ENCODE peak calls at places on chromosomes 6 and 20, in four cellular contexts. One of them, this sample, is unnamed. For H3K4me1, the result is how much of the 10 kb centered on the place peaks cover.

GRCh38 chr6:166387642-166388325 is 5.0 kb upstream of the MPC1 start:
- DNase-seq in A549: no peak
- DNase-seq in heart right ventricle: no peak
- DNase-seq in CD4-positive, alpha-beta memory T cell: no peak
- DNase-seq in this sample: no peak

GRCh38 chr6:111552241-111552744 is 53.4 kb downstream of the TRAF3IP2 start:
- DNase-seq in A549: no peak
- DNase-seq in heart right ventricle: peak
- DNase-seq in CD4-positive, alpha-beta memory T cell: no peak
- DNase-seq in this sample: no peak

GRCh38 chr6:56860466-56860865 is 94.4 kb upstream of the BEND6 start:
- DNase-seq in CD4-positive, alpha-beta memory T cell: no peak
- DNase-seq in A549: no peak
- DNase-seq in heart right ventricle: no peak
- DNase-seq in this sample: no peak

GRCh38 chr6:73481969-73482368 is 20.4 kb downstream of the MTO1 start:
- DNase-seq in heart right ventricle: no peak
- DNase-seq in A549: no peak
- DNase-seq in CD4-positive, alpha-beta memory T cell: no peak
- DNase-seq in this sample: no peak

GRCh38 chr20:52645822-52646221 is 326.3 kb upstream of the TSHZ2 start:
- DNase-seq in CD4-positive, alpha-beta memory T cell: no peak
- DNase-seq in heart right ventricle: no peak
- DNase-seq in A549: no peak
- DNase-seq in this sample: no peak

GRCh38 chr6:110338820-110339470 is 19.2 kb downstream of the METTL24 start:
- DNase-seq in heart right ventricle: no peak
- DNase-seq in A549: no peak
- DNase-seq in CD4-positive, alpha-beta memory T cell: no peak
- DNase-seq in this sample: no peak

GRCh38 chr6:169998457-169998856 is 247.0 kb downstream of the ERMARD start:
- DNase-seq in A549: no peak
- DNase-seq in heart right ventricle: no peak
- DNase-seq in CD4-positive, alpha-beta memory T cell: no peak
- DNase-seq in this sample: no peak

GRCh38 chr6:92716638-92717037 is 702.7 kb downstream of the EPHA7 start:
- DNase-seq in A549: no peak
- DNase-seq in heart right ventricle: no peak
- DNase-seq in CD4-positive, alpha-beta memory T cell: no peak
- DNase-seq in this sample: no peak

GRCh38 chr20:48846516-48847492 is 19.0 kb upstream of the PREX1 start:
- DNase-seq in A549: no peak
- DNase-seq in CD4-positive, alpha-beta memory T cell: no peak
- DNase-seq in heart right ventricle: no peak
- DNase-seq in this sample: peak

GRCh38 chr6:167826230-167827061 is at the start of gene AFDN:
- DNase-seq in heart right ventricle: peak
- DNase-seq in CD4-positive, alpha-beta memory T cell: peak
- DNase-seq in A549: peak
- DNase-seq in this sample: peak

GRCh38 chr6:152334555-152334954 is 302.6 kb downstream of the SYNE1 start:
- DNase-seq in CD4-positive, alpha-beta memory T cell: no peak
- DNase-seq in A549: no peak
- DNase-seq in heart right ventricle: no peak
- DNase-seq in this sample: no peak

GRCh38 chr6:30726506-30727413 is 6.6 kb downstream of the TUBB start:
- DNase-seq in heart right ventricle: no peak
- DNase-seq in A549: no peak
- DNase-seq in CD4-positive, alpha-beta memory T cell: no peak
- DNase-seq in this sample: no peak

GRCh38 chr6:89411269-89412070 is 603 bp downstream of the RRAGD start:
- DNase-seq in CD4-positive, alpha-beta memory T cell: no peak
- DNase-seq in heart right ventricle: peak
- DNase-seq in A549: no peak
- DNase-seq in this sample: peak

GRCh38 chr6:70884074-70884983 is 72.5 kb downstream of the B3GAT2 start:
- DNase-seq in heart right ventricle: peak
- DNase-seq in CD4-positive, alpha-beta memory T cell: peak
- DNase-seq in A549: peak
- DNase-seq in this sample: peak

GRCh38 chr6:116522896-116523295 is 11.5 kb downstream of the CALHM5 start:
- DNase-seq in heart right ventricle: no peak
- DNase-seq in CD4-positive, alpha-beta memory T cell: no peak
- DNase-seq in A549: no peak
- DNase-seq in this sample: no peak

GRCh38 chr6:40950986-40951730 is 87.9 kb downstream of the UNC5CL start:
- DNase-seq in CD4-positive, alpha-beta memory T cell: no peak
- DNase-seq in heart right ventricle: no peak
- DNase-seq in A549: no peak
- DNase-seq in this sample: no peak

GRCh38 chr20:35238170-35238569 is 11.7 kb downstream of the MMP24 start:
- DNase-seq in heart right ventricle: no peak
- DNase-seq in CD4-positive, alpha-beta memory T cell: no peak
- DNase-seq in A549: no peak
- DNase-seq in this sample: no peak

GRCh38 chr20:14093652-14094051 is 98.3 kb downstream of the MACROD2 start:
- DNase-seq in A549: no peak
- DNase-seq in heart right ventricle: no peak
- DNase-seq in CD4-positive, alpha-beta memory T cell: no peak
- DNase-seq in this sample: no peak

GRCh38 chr6:83853968-83854501 is 875 bp downstream of the RIPPLY2 start:
- DNase-seq in CD4-positive, alpha-beta memory T cell: no peak
- DNase-seq in heart right ventricle: no peak
- DNase-seq in A549: no peak
- DNase-seq in this sample: no peak

GRCh38 chr20:38842558-38842981 is 37.1 kb downstream of the PPP1R16B start:
- DNase-seq in heart right ventricle: no peak
- DNase-seq in A549: no peak
- DNase-seq in CD4-positive, alpha-beta memory T cell: peak
- DNase-seq in this sample: peak

GRCh38 chr6:123529058-123529457 is 107.7 kb downstream of the TRDN start:
- DNase-seq in heart right ventricle: no peak
- DNase-seq in CD4-positive, alpha-beta memory T cell: no peak
- DNase-seq in A549: no peak
- DNase-seq in this sample: no peak

GRCh38 chr6:127300411-127300810 is 33.7 kb downstream of the RNF146 start:
- DNase-seq in A549: no peak
- DNase-seq in heart right ventricle: no peak
- DNase-seq in CD4-positive, alpha-beta memory T cell: no peak
- DNase-seq in this sample: no peak

GRCh38 chr6:48765352-48765961 is 654.5 kb upstream of the PTCHD4 start:
- DNase-seq in CD4-positive, alpha-beta memory T cell: no peak
- DNase-seq in A549: no peak
- DNase-seq in heart right ventricle: no peak
- DNase-seq in this sample: peak

GRCh38 chr20:53874104-53874503 is 196.3 kb downstream of the BCAS1 start:
- DNase-seq in A549: no peak
- DNase-seq in CD4-positive, alpha-beta memory T cell: no peak
- DNase-seq in heart right ventricle: no peak
- DNase-seq in this sample: no peak

GRCh38 chr6:15473174-15473573 is 189.7 kb downstream of the DTNBP1 start:
- DNase-seq in CD4-positive, alpha-beta memory T cell: no peak
- DNase-seq in heart right ventricle: no peak
- DNase-seq in A549: no peak
- DNase-seq in this sample: no peak

GRCh38 chr20:46058656-46059281 is 29.8 kb downstream of the SLC12A5 start:
- DNase-seq in CD4-positive, alpha-beta memory T cell: no peak
- DNase-seq in heart right ventricle: no peak
- DNase-seq in A549: no peak
- DNase-seq in this sample: no peak

GRCh38 chr20:49344975-49345374 is 67.1 kb upstream of the ZNFX1 start:
- DNase-seq in CD4-positive, alpha-beta memory T cell: no peak
- DNase-seq in heart right ventricle: peak
- DNase-seq in A549: peak
- DNase-seq in this sample: no peak

GRCh38 chr6:89173634-89174033 is 27.8 kb downstream of the PM20D2 start:
- DNase-seq in CD4-positive, alpha-beta memory T cell: no peak
- DNase-seq in A549: no peak
- DNase-seq in heart right ventricle: no peak
- DNase-seq in this sample: no peak

GRCh38 chr6:170130201-170130621 is 160.7 kb downstream of the DLL1 start:
- DNase-seq in A549: no peak
- DNase-seq in CD4-positive, alpha-beta memory T cell: no peak
- DNase-seq in heart right ventricle: peak
- DNase-seq in this sample: no peak

GRCh38 chr6:144284753-144285547 is at the start of gene UTRN:
- DNase-seq in CD4-positive, alpha-beta memory T cell: peak
- DNase-seq in A549: peak
- DNase-seq in heart right ventricle: peak
- DNase-seq in this sample: peak

GRCh38 chr20:4154958-4155411 is 139.6 kb upstream of the RNF24 start:
- DNase-seq in A549: peak
- DNase-seq in CD4-positive, alpha-beta memory T cell: no peak
- DNase-seq in heart right ventricle: no peak
- DNase-seq in this sample: no peak

GRCh38 chr6:83511901-83512681 is at the start of gene PRSS35:
- DNase-seq in A549: peak
- DNase-seq in heart right ventricle: peak
- DNase-seq in CD4-positive, alpha-beta memory T cell: no peak
- DNase-seq in this sample: no peak

GRCh38 chr6:87333033-87333432 is 4.0 kb upstream of the GJB7 start:
- DNase-seq in A549: no peak
- DNase-seq in CD4-positive, alpha-beta memory T cell: no peak
- DNase-seq in heart right ventricle: no peak
- DNase-seq in this sample: no peak

GRCh38 chr20:50814438-50815161 is 19.7 kb downstream of the BCAS4 start:
- DNase-seq in A549: no peak
- DNase-seq in heart right ventricle: no peak
- DNase-seq in CD4-positive, alpha-beta memory T cell: no peak
- DNase-seq in this sample: no peak

GRCh38 chr20:50813801-50814200 is 18.9 kb downstream of the BCAS4 start:
- DNase-seq in CD4-positive, alpha-beta memory T cell: no peak
- DNase-seq in heart right ventricle: no peak
- DNase-seq in A549: no peak
- DNase-seq in this sample: no peak

GRCh38 chr20:50813101-50813643 is 18.3 kb downstream of the BCAS4 start:
- DNase-seq in CD4-positive, alpha-beta memory T cell: no peak
- DNase-seq in heart right ventricle: no peak
- DNase-seq in A549: no peak
- DNase-seq in this sample: no peak

GRCh38 chr20:50817776-50818172 is 22.9 kb downstream of the BCAS4 start:
- DNase-seq in CD4-positive, alpha-beta memory T cell: no peak
- DNase-seq in A549: no peak
- DNase-seq in heart right ventricle: no peak
- DNase-seq in this sample: peak

GRCh38 chr20:50815162-50815989 is 20.5 kb downstream of the BCAS4 start:
- DNase-seq in CD4-positive, alpha-beta memory T cell: no peak
- DNase-seq in A549: no peak
- DNase-seq in heart right ventricle: no peak
- DNase-seq in this sample: no peak
- H3K4me1 ChIP-seq in CD4-positive, alpha-beta memory T cell: under half
- H3K4me1 ChIP-seq in A549: under half
- H3K4me1 ChIP-seq in heart right ventricle: under half
- H3K4me1 ChIP-seq in this sample: under half

DNA sequence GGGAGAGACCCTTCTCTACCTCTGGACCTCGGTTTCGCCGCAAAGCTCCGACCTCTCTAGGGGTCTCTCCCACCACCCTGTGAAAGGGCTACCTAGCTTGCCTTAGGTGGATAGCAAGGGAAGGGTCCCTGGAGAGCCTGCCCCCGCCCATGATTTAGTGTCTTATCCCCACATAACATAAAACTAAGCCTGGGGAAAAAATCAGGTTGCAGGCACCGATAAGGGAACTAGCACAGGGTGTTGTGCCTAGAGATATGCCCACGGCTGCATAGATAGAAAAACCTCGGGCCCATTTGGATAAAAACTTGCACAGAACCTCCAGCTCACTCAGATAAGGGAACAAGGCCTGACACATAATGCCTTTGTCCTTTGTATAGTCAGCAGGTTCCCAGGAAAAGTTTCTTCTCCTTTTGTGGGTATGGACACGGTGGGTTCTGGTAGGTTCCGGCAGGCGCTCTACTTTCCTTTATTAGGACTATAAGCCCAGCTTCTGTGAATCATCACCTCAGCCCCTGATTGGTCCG is 846 bp downstream of the ZSCAN31 start:
- DNase-seq in heart right ventricle: no peak
- DNase-seq in CD4-positive, alpha-beta memory T cell: no peak
- DNase-seq in A549: no peak
- DNase-seq in this sample: no peak
- H3K4me3 ChIP-seq in heart right ventricle: peak
- H3K4me3 ChIP-seq in CD4-positive, alpha-beta memory T cell: peak
- H3K4me3 ChIP-seq in A549: peak
- H3K4me3 ChIP-seq in this sample: peak

DNA sequence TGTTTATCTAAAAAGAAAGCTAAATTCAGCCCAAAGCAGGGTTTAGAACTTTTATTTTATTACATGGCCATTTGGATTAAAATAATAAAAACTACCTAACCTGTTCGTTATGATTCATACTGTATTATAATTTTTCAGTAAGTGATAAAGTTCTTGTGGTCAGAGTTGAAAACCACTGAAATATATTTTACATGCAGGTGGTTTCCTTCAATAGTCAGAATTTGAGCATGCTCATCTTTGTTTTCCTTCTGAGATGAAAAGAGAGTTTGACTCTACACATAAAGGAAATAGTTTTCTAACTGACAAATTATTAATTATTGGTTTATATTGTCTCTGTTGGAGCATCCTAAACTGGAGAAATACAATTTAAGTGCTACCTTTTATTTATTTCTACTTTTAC is 114.0 kb upstream of the FKBP1C start:
- DNase-seq in CD4-positive, alpha-beta memory T cell: no peak
- DNase-seq in A549: no peak
- DNase-seq in heart right ventricle: no peak
- DNase-seq in this sample: no peak
- H3K4me1 ChIP-seq in CD4-positive, alpha-beta memory T cell: under half
- H3K4me1 ChIP-seq in A549: under half
- H3K4me1 ChIP-seq in heart right ventricle: under half
- H3K4me1 ChIP-seq in this sample: under half

GRCh38 chr6:5261545-5262109 is 314 bp downstream of the FARS2 start:
- DNase-seq in heart right ventricle: no peak
- DNase-seq in A549: no peak
- DNase-seq in CD4-positive, alpha-beta memory T cell: no peak
- DNase-seq in this sample: no peak

GRCh38 chr6:5257400-5257799 is 3.4 kb downstream of the LYRM4 start:
- DNase-seq in heart right ventricle: no peak
- DNase-seq in A549: no peak
- DNase-seq in CD4-positive, alpha-beta memory T cell: no peak
- DNase-seq in this sample: no peak

GRCh38 chr6:5260111-5260620 is 584 bp downstream of the LYRM4 start:
- DNase-seq in A549: peak
- DNase-seq in CD4-positive, alpha-beta memory T cell: peak
- DNase-seq in heart right ventricle: peak
- DNase-seq in this sample: peak

GRCh38 chr6:5260661-5261544 is at the start of the genes FARS2 and LYRM4:
- DNase-seq in CD4-positive, alpha-beta memory T cell: peak
- DNase-seq in A549: peak
- DNase-seq in heart right ventricle: peak
- DNase-seq in this sample: peak

DNA sequence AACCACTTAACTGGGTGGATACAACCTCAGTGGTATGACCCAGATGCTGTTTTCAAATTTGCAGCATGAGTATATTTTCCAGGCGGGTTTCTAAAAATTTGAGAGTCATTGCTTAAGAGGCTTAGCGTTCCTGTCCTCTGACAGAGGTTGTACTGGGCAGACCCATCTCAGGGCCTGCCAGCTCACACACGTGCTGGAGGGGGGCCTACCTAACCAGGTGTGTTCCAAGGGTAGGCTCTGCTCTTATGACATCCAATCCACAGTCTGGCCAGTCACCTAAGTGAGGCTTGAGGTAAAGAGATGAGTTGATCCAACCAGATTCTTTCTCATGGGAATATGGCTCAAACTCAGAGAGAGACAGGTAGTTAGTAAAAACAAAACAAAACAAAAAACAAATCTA is 1.3 kb downstream of the LYRM4 start:
- DNase-seq in A549: no peak
- DNase-seq in CD4-positive, alpha-beta memory T cell: no peak
- DNase-seq in heart right ventricle: no peak
- DNase-seq in this sample: no peak
- H3K4me3 ChIP-seq in A549: peak
- H3K4me3 ChIP-seq in CD4-positive, alpha-beta memory T cell: no peak
- H3K4me3 ChIP-seq in heart right ventricle: peak
- H3K4me3 ChIP-seq in this sample: peak

This sample was measured in CD4-positive, CD25-positive, alpha-beta regulatory T cell.